ENCODE peak calls at places on chromosomes 2 and 18, in seven cellular contexts. A is CD4-positive, alpha-beta memory T cell; V is breast epithelium; Y is Peyer's patch; U is neuronal stem cell; X is AG04450; J is NT2/D1. B is an unnamed sample. For H3K9me3, the result is how much of the 10 kb centered on the place peaks cover.

GRCh38 chr18:68454511-68455228 is 260.2 kb downstream of the TMX3 start:
- DNase-seq in X (peak), J (no peak), Y (no peak), V (no peak), U (no peak), A (no peak), B (no peak)

GRCh38 chr18:67730884-67731283 is 214.4 kb upstream of the DSEL start:
- DNase-seq in Y (no peak), J (no peak), U (no peak), V (no peak), A (no peak), X (peak), B (no peak)

GRCh38 chr2:98875746-98876145 is 60.3 kb downstream of the CRACDL start:
- DNase-seq in U (no peak), V (no peak), J (no peak), X (no peak), Y (no peak), A (no peak), B (no peak)

GRCh38 chr2:227052879-227053278 is 111.1 kb downstream of the COL4A4 start:
- DNase-seq in A (no peak), U (no peak), Y (no peak), V (no peak), X (no peak), J (no peak), B (no peak)

GRCh38 chr2:204763974-204764703 is 218.9 kb downstream of the PARD3B start:
- DNase-seq in Y (no peak), A (no peak), U (no peak), X (no peak), J (no peak), V (no peak), B (no peak)

GRCh38 chr2:119753041-119753929 is 6.4 kb upstream of the PTPN4 start:
- DNase-seq in V (no peak), U (no peak), A (peak), Y (peak), X (no peak), J (peak), B (no peak)

GRCh38 chr18:30106356-30106755 is 936.2 kb downstream of the DSC3 start:
- DNase-seq in Y (no peak), A (no peak), J (no peak), V (no peak), X (no peak), U (no peak), B (no peak)

GRCh38 chr2:73939419-73939818 is 12.7 kb downstream of the DGUOK start:
- DNase-seq in U (no peak), A (no peak), V (no peak), X (no peak), Y (no peak), J (no peak), B (no peak)

GRCh38 chr18:22542400-22542835 is 124.7 kb upstream of the CTAGE1 start:
- DNase-seq in J (no peak), A (no peak), X (no peak), V (no peak), Y (no peak), U (no peak), B (no peak)

GRCh38 chr2:126970583-126970982 is 71.9 kb downstream of the TEX51 start:
- DNase-seq in U (no peak), Y (no peak), J (peak), V (no peak), A (no peak), X (no peak), B (no peak)

GRCh38 chr2:45614330-45614729 is 3.3 kb upstream of the SRBD1 start:
- DNase-seq in J (no peak), V (peak), X (no peak), A (no peak), Y (no peak), U (no peak), B (no peak)

GRCh38 chr18:68734311-68734710 is 19.4 kb upstream of the TMX3 start:
- DNase-seq in X (no peak), Y (no peak), V (no peak), J (no peak), A (no peak), U (no peak), B (no peak)

GRCh38 chr18:8514409-8514808 is 94.8 kb upstream of the RAB12 start:
- DNase-seq in J (no peak), Y (no peak), U (no peak), A (no peak), V (no peak), X (no peak), B (no peak)

DNA sequence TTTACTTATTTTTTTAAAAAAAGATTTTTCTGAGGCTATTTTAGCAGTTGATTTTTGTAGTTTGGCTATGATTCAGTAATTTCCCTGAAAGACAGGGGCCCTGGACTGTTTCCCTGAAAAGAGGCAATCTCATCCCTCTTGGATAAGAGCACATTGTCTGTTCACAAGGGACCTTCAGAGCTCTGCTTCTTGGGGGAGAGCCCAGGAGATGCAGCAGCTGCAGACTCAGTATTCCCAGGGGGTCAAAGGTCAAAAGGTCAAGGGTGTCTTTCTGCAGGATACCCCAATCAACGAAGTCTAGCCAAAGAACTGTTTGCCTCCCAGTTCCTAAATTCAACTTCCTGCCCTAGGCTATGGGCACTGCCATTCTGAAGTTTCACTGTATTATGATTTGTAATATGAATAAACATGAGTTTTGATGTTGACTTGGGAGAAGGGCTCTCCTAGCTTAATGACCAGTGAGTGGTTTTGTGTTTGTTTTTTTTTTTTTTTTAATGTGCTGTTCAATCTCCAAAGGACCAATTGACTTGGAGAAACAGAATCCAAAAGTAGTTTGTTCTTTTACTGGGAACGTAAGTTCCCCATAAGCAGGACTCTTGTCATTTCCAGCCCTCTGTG is 157.0 kb upstream of the SERPINE2 start:
- DNase-seq in U (no peak), A (no peak), X (no peak), V (no peak), J (no peak), Y (no peak), B (no peak)
- H3K9me3 ChIP-seq in U (under half), A (under half), X (under half), V (under half), J (under half), Y (under half), B (under half)

GRCh38 chr2:239722760-239723448 is 302.2 kb downstream of the NDUFA10 start:
- DNase-seq in A (no peak), X (no peak), J (no peak), V (no peak), Y (peak), U (no peak), B (no peak)

GRCh38 chr2:239724851-239725550 is 300.1 kb downstream of the NDUFA10 start:
- DNase-seq in J (no peak), U (no peak), V (no peak), Y (peak), A (no peak), X (no peak), B (peak)

GRCh38 chr2:239724194-239724849 is 300.8 kb downstream of the NDUFA10 start:
- DNase-seq in V (no peak), J (no peak), U (no peak), Y (peak), A (no peak), X (no peak), B (no peak)

GRCh38 chr2:239721991-239722759 is 303.0 kb downstream of the NDUFA10 start:
- DNase-seq in A (no peak), X (no peak), V (no peak), J (no peak), U (no peak), Y (peak), B (no peak)

GRCh38 chr2:239723486-239724193 is 301.5 kb downstream of the NDUFA10 start:
- DNase-seq in X (no peak), U (no peak), V (no peak), Y (peak), J (no peak), A (no peak), B (no peak)
- H3K9me3 ChIP-seq in X (half or more), U (under half), V (under half), Y (under half), J (under half), A (under half), B (under half)

GRCh38 chr2:40751981-40752380 is 300.1 kb upstream of the SLC8A1 start:
- DNase-seq in U (no peak), J (no peak), A (no peak), V (no peak), Y (no peak), X (no peak), B (no peak)
- H3K9me3 ChIP-seq in U (under half), J (under half), A (under half), V (under half), Y (under half), X (under half), B (under half)

GRCh38 chr2:123762221-123762620 is 262.9 kb upstream of the CNTNAP5 start:
- DNase-seq in V (no peak), A (no peak), J (no peak), X (no peak), Y (no peak), U (no peak), B (no peak)
- H3K9me3 ChIP-seq in V (under half), A (under half), J (under half), X (under half), Y (under half), U (under half), B (under half)

GRCh38 chr2:179211355-179211754 is 53.3 kb downstream of the SESTD1 start:
- DNase-seq in Y (no peak), X (no peak), J (no peak), U (no peak), A (no peak), V (no peak), B (no peak)
- H3K9me3 ChIP-seq in Y (under half), X (under half), J (under half), U (under half), A (under half), V (under half), B (under half)

GRCh38 chr2:5592906-5593305 is 99.3 kb upstream of the SOX11 start:
- DNase-seq in X (peak), V (no peak), Y (no peak), U (no peak), A (no peak), J (no peak), B (no peak)

GRCh38 chr2:5590836-5591235 is 101.3 kb upstream of the SOX11 start:
- DNase-seq in V (no peak), J (no peak), U (no peak), A (no peak), Y (no peak), X (no peak), B (no peak)

GRCh38 chr2:5589183-5589582 is 103.0 kb upstream of the SOX11 start:
- DNase-seq in Y (no peak), X (no peak), J (no peak), U (no peak), A (no peak), V (no peak), B (no peak)

GRCh38 chr2:5587726-5588125 is 104.5 kb upstream of the SOX11 start:
- DNase-seq in J (no peak), X (no peak), V (no peak), Y (no peak), U (no peak), A (no peak), B (no peak)
- H3K9me3 ChIP-seq in J (under half), X (under half), V (under half), Y (under half), U (under half), A (under half), B (under half)

GRCh38 chr2:24543252-24543651 is 52.2 kb downstream of the NCOA1 start:
- DNase-seq in X (no peak), J (peak), Y (no peak), U (no peak), V (no peak), A (peak), B (no peak)
- H3K9me3 ChIP-seq in X (under half), J (under half), Y (under half), U (under half), V (under half), A (under half), B (under half)

B was measured in T-helper 17 cell.